ENCODE peak calls at places on chromosomes 16 and 17, in six cellular contexts. D, X, H, Y, J and M are unnamed samples.

GRCh38 chr16:28610595-28611270 is 889 bp upstream of the SULT1A1 start:
- DNase-seq in X (no peak), D (no peak), J (no peak), H (no peak), Y (no peak), M (no peak)

GRCh38 chr17:29042679-29043538 is at the start of gene PIPOX:
- DNase-seq in X (peak), J (no peak), D (peak), Y (no peak), H (peak), M (no peak)

GRCh38 chr16:80914379-80915078 is 92.2 kb downstream of the CMC2 start:
- DNase-seq in D (no peak), J (no peak), H (no peak), Y (no peak), X (no peak), M (no peak)

GRCh38 chr16:10594312-10594950 is 14.0 kb upstream of the EMP2 start:
- DNase-seq in X (peak), D (no peak), J (no peak), H (no peak), Y (no peak), M (no peak)

GRCh38 chr17:27390540-27390939 is 65.7 kb upstream of the KSR1 start:
- DNase-seq in H (no peak), D (no peak), J (no peak), Y (no peak), X (no peak), M (no peak)

GRCh38 chr16:87956771-87957279 is 5.6 kb downstream of the BANP start:
- DNase-seq in X (no peak), Y (peak), J (no peak), H (no peak), D (peak), M (no peak)

GRCh38 chr17:16439867-16440351 is 24.5 kb downstream of the TRPV2 start:
- DNase-seq in D (no peak), J (peak), H (no peak), Y (peak), X (no peak), M (no peak)

GRCh38 chr16:66904846-66905632 is 13.6 kb downstream of the CDH16 start:
- DNase-seq in Y (no peak), X (no peak), H (no peak), D (no peak), J (no peak), M (peak)